ENCODE peak calls at places on chromosome 12, in seven cellular contexts. M, B, G, C, D, L and Q are unnamed samples. For H3K36me3, the result is how much of the 10 kb centered on the place peaks cover.

GRCh38 chr12:12267801-12268200 is 957 bp upstream of the LRP6 start:
- DNase-seq in M (no peak), L (no peak), B (no peak), C (no peak), D (no peak), G (no peak), Q (no peak)

GRCh38 chr12:108333898-108334699 is 5.0 kb downstream of the CMKLR1 start:
- DNase-seq in M (no peak), G (peak), C (no peak), B (no peak), D (peak), L (no peak), Q (peak)

GRCh38 chr12:105423921-105424320 is 93.4 kb downstream of the C12orf75 start:
- DNase-seq in C (no peak), G (no peak), M (no peak), D (no peak), L (peak), B (no peak), Q (no peak)

GRCh38 chr12:17609152-17609551 is 480.8 kb downstream of the RERGL start:
- DNase-seq in G (no peak), M (no peak), L (no peak), B (no peak), C (no peak), D (no peak), Q (no peak)

GRCh38 chr12:56315256-56315625 is 547 bp downstream of the CNPY2 start:
- DNase-seq in D (no peak), G (no peak), L (no peak), B (no peak), C (no peak), M (no peak), Q (no peak)

GRCh38 chr12:63419119-63419518 is 249.2 kb downstream of the DPY19L2 start:
- DNase-seq in C (no peak), D (no peak), G (no peak), B (no peak), M (no peak), L (no peak), Q (no peak)

GRCh38 chr12:129193263-129193871 is 340.1 kb downstream of the GLT1D1 start:
- DNase-seq in D (no peak), B (no peak), G (no peak), M (no peak), C (no peak), L (peak), Q (no peak)

GRCh38 chr12:19263666-19264065 is 134.1 kb downstream of the PLEKHA5 start:
- DNase-seq in L (no peak), M (no peak), G (no peak), D (no peak), C (no peak), B (no peak), Q (no peak)

GRCh38 chr12:1591029-1591428 is 3.4 kb downstream of the FBXL14 start:
- DNase-seq in G (no peak), C (no peak), B (no peak), D (no peak), L (no peak), M (no peak), Q (peak)

DNA sequence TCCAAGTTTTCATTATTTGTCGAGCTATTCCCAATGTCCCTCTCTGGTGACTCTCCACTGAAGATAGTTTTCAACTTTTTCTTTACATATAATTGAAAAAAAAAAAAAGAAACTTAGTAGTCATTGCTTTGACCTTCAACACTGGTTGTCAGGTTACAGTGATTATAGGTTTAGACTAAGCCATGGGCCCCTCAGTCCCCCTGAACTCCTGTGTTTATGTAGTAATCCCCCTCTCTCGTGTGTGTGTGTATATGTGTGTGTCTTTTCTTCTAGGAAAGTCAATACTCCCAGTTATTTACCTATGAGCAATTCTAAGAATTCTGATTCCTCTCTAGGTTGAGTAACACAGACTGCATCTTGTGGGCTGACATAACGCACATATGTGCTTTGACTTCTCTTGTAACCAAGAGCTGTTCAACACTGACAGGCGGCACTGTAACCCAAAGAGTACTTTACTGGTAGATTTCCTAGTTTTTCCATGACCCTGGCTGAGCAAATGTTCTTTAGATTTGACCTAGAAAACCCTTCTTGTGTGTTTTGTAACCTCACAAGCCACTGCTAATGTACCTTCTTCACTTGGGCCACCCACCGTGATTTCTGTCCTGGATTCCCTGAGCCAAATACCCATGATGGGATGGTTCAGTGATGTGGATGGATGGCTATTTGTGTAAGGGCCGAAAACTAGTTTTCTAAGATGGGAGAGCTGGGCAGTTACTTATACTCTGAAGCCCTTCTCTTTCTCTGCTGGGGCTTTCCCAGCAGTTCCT is 15.0 kb upstream of the MANSC4 start:
- DNase-seq in M (peak), L (no peak), B (no peak), C (no peak), D (peak), G (no peak), Q (no peak)
- H3K36me3 ChIP-seq in M (half or more), L (under half), B (under half), C (under half), D (under half), G (under half), Q (half or more)

GRCh38 chr12:132625731-132626430 is 7.3 kb downstream of the P2RX2 start:
- DNase-seq in C (no peak), G (no peak), B (no peak), L (no peak), M (no peak), D (no peak), Q (no peak)

GRCh38 chr12:132623072-132623869 is 4.7 kb downstream of the P2RX2 start:
- DNase-seq in M (no peak), D (no peak), C (no peak), G (no peak), B (no peak), L (no peak), Q (no peak)

GRCh38 chr12:132624186-132624855 is 5.7 kb downstream of the P2RX2 start:
- DNase-seq in D (no peak), C (no peak), G (no peak), M (no peak), B (no peak), L (no peak), Q (no peak)

GRCh38 chr12:132622437-132623071 is 4.0 kb downstream of the P2RX2 start:
- DNase-seq in B (peak), L (peak), C (peak), M (no peak), G (no peak), D (peak), Q (peak)

DNA sequence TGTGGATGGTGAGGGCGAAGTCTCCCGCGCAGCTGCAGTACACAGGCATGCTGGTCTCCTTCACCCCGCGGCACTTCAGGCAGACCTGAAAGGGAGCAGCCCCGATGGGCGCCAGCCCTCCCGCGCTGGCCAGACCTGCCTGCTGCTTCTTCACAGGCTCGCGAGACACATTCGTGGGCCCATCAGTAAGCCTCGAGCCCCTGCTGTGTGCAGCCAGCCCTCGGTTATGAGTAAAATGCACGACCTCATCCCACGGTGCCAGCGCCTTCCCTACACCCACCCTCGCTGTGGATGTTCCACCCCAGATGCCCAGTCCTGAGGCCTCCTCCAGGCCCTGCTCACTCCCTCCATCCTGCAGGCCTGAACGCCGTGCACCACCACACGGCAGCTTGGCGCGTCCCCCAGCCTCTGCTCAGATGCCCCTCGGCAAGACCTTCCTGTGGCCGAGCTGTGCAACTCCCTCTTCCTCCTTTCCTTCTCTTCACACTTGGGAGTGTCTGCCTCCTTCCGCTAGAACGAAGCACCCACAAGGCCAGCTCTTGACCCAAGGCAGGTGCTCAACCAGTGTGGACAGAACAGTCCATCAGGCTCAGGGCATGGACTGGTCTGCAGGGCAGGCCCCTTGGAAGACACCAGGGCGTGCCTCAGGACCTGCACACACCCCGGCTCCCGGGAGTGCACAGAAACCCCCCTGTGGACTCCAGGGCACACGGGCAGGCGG is 6.5 kb downstream of the P2RX2 start:
- DNase-seq in G (no peak), M (no peak), D (no peak), B (no peak), C (no peak), L (no peak), Q (no peak)
- H3K36me3 ChIP-seq in G (under half), M (under half), D (under half), B (under half), C (under half), L (under half), Q (half or more)

DNA sequence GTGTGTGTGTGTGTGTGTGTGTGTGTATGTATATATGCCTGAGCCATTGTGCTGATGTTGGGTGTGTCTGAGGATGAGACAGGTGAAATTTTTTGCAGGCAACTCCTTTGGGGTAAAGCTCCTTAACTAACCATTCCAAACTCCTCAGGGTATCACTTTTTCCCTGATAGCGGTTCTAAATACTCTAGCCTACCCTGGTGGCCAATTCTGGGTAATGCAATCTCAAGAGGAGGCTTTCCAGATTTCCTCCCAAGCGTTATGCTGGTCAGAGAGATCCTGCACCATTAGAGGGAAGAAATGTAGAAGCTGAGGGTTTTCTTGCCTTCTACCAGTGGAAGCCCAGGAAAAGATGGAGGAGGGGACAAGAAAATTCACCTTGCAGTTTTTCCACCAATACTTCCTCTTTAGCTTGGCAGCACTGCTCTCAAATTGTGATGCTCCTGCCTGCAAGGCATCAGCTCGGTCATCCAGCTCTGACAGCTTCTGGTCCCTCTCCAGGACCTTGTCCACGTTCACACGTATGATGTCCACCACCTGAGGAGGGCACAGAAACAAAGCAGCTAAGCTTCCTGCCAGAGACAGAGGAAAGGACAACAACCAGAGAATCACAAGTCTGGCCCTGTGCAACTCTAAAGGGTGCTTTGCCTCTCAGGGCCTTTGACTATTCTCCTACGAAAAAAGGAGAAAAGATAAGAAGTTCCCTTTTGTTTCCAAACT is 4.9 kb downstream of the VAMP1 start:
- DNase-seq in D (peak), G (no peak), C (peak), B (peak), M (peak), L (peak), Q (no peak)
- H3K36me3 ChIP-seq in D (under half), G (under half), C (under half), B (under half), M (half or more), L (under half), Q (under half)

DNA sequence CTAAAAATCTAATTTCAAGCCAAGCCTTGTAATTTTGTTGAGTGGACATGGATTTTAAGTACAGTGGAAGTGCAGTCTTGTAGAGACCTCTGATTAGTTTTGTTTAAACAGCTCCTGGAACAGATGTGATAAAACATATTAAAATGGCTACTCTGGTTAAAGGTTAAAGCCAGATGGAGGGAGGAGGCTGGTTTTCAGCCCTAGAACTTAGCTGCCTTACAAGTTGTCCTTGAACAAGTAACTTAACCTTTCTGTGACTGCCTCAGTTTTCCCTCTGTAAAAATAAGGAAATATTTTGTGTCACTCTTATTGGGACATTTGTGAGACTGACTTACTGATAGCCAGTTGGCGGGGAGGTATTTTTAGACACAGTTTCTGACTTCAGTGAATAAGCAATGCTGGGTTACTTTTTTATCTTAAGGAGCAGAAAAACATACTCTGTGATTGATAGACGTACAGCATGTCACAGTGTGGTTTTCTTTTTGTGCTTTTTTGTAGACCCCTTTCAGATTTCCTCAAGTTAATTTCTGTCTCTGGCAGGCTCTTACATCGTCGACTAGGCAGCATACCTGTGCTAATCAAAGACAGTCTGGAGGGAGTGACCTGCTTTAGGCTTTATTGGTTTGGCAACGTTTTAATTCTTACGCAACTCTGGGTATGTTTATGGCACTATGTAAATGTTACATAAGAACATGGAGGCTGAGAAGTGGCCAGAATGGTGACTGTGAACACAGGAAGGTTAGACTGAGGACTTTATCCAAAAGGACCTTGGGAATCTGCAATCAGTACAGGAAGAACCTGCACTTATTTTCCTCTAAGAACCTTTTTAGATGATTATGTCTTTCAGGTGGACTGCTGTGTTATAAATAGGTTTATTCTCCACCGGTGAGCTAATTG is 3.2 kb downstream of the ACVR1B start:
- DNase-seq in M (no peak), G (no peak), C (peak), L (no peak), B (no peak), D (no peak), Q (no peak)
- H3K36me3 ChIP-seq in M (under half), G (under half), C (under half), L (under half), B (under half), D (under half), Q (under half)

GRCh38 chr12:51389302-51389999 is 1.8 kb downstream of the GALNT6 start:
- DNase-seq in M (no peak), B (no peak), D (peak), L (no peak), G (peak), C (peak), Q (peak)

GRCh38 chr12:51391047-51391837 is at the start of gene GALNT6:
- DNase-seq in B (peak), L (no peak), D (no peak), M (peak), G (peak), C (no peak), Q (no peak)

GRCh38 chr12:51388066-51388799 is 3.0 kb downstream of the GALNT6 start:
- DNase-seq in B (no peak), L (no peak), C (peak), G (peak), M (peak), D (peak), Q (peak)

GRCh38 chr12:51390457-51391046 is 654 bp downstream of the GALNT6 start:
- DNase-seq in D (no peak), M (peak), G (peak), C (no peak), B (no peak), L (no peak), Q (no peak)

DNA sequence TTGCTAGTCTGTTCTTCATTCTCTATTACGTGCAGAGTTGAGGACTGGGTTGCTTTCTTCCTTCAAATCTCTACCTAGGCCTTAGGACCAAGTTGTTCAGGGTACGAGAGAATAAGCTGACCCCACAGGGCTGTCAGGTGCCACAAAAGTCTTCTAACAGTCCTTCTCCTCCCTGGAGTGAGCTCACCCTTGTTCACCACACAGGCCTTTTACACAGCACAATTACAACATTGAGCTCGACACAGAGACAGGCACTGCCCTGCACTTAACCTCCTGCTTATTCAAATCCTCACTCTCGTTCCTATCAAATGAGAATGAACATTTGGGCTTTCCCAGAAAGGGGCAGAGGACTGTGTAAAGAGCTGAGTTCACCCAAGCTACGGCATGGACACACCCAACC is 2.4 kb downstream of the GALNT6 start:
- DNase-seq in G (no peak), B (no peak), C (peak), L (no peak), D (no peak), M (no peak), Q (no peak)
- H3K36me3 ChIP-seq in G (under half), B (under half), C (under half), L (under half), D (under half), M (under half), Q (under half)